ENCODE peak calls at places on chromosomes 3 and 15, in ten cellular contexts. W is NCI-H1417; C is M059J; A is activated CD4-positive, alpha-beta T cell treated with anti-CD3 and anti-CD28 coated beads for 1 hour; X is HTR-8/SVneo; F is activated T-cell treated with anti-CD3 and anti-CD28 coated beads for 24 hours; P is dorsolateral prefrontal cortex; G is endothelial cell; B is heart right ventricle; R is AG10803. Q is an unnamed sample.

GRCh38 chr3:17356581-17356980 is 385.9 kb downstream of the TBC1D5 start:
- DNase-seq in P (no peak), A (no peak), W (no peak), B (no peak), X (no peak), G (no peak), R (no peak), C (no peak), F (no peak), Q (no peak)

GRCh38 chr3:2714856-2715255 is 395.3 kb downstream of the IL5RA start:
- DNase-seq in F (no peak), W (no peak), B (no peak), X (no peak), A (no peak), G (no peak), R (no peak), C (no peak), P (no peak), Q (no peak)

GRCh38 chr3:138803006-138803653 is 31.6 kb downstream of the PIK3CB start:
- DNase-seq in C (no peak), W (no peak), B (no peak), F (no peak), X (no peak), G (no peak), A (no peak), P (no peak), R (no peak), Q (no peak)

GRCh38 chr3:13072239-13073041 is 789 bp downstream of the IQSEC1 start:
- DNase-seq in C (peak), F (no peak), P (peak), R (no peak), X (no peak), B (peak), A (no peak), G (no peak), W (peak), Q (no peak)

GRCh38 chr3:107271787-107272387 is 105.4 kb upstream of the CCDC54 start:
- DNase-seq in X (peak), P (no peak), G (no peak), B (no peak), F (no peak), W (no peak), R (peak), A (no peak), C (peak), Q (no peak)

GRCh38 chr15:57591822-57592367 is at the start of gene MYZAP:
- DNase-seq in C (peak), A (peak), P (peak), W (peak), X (peak), R (no peak), G (peak), B (peak), F (peak), Q (no peak)

GRCh38 chr15:89768071-89768500 is 8.0 kb upstream of the MESP2 start:
- DNase-seq in X (no peak), G (no peak), W (no peak), C (no peak), A (no peak), P (no peak), B (no peak), R (peak), F (no peak), Q (no peak)

GRCh38 chr15:101159096-101159935 is 92.5 kb downstream of the CHSY1 start:
- DNase-seq in G (no peak), R (no peak), C (no peak), P (no peak), F (peak), X (no peak), W (no peak), A (no peak), B (no peak), Q (no peak)

GRCh38 chr15:62637498-62637897 is 405.0 kb upstream of the TPM1 start:
- DNase-seq in R (no peak), B (no peak), F (no peak), W (no peak), G (no peak), A (no peak), X (peak), C (peak), P (no peak), Q (no peak)

GRCh38 chr3:57972421-57973111 is 35.7 kb upstream of the FLNB start:
- DNase-seq in A (no peak), B (no peak), F (no peak), X (no peak), P (no peak), G (no peak), C (peak), W (no peak), R (no peak), Q (no peak)

GRCh38 chr15:59172289-59172901 is 34.2 kb upstream of the LDHAL6B start:
- DNase-seq in B (no peak), G (no peak), X (no peak), A (no peak), R (no peak), P (no peak), C (no peak), F (no peak), W (no peak), Q (no peak)

GRCh38 chr3:100603449-100603848 is 6.0 kb upstream of the ADGRG7 start:
- DNase-seq in F (no peak), A (no peak), P (no peak), G (peak), W (no peak), B (no peak), C (peak), X (peak), R (peak), Q (peak)

GRCh38 chr3:157493627-157494550 is 9.3 kb downstream of the VEPH1 start:
- DNase-seq in X (no peak), P (peak), F (no peak), G (no peak), R (peak), A (no peak), W (peak), B (no peak), C (peak), Q (no peak)

GRCh38 chr3:56190906-56191305 is 277.4 kb downstream of the ERC2 start:
- DNase-seq in W (no peak), F (no peak), C (no peak), R (no peak), A (no peak), G (no peak), X (no peak), B (no peak), P (peak), Q (no peak)

GRCh38 chr3:101998256-101998926 is 149.1 kb downstream of the NFKBIZ start:
- DNase-seq in G (no peak), X (no peak), R (peak), C (no peak), B (no peak), F (no peak), W (no peak), P (no peak), A (no peak), Q (no peak)

GRCh38 chr3:102182162-102182561 is 252.7 kb upstream of the ZPLD1 start:
- DNase-seq in B (no peak), A (no peak), P (no peak), W (no peak), X (no peak), F (no peak), R (peak), G (no peak), C (peak), Q (no peak)

GRCh38 chr3:160473978-160474377 is 24.4 kb upstream of the TRIM59 start:
- DNase-seq in C (peak), W (no peak), P (no peak), G (no peak), X (peak), A (no peak), F (no peak), R (peak), B (no peak), Q (no peak)

GRCh38 chr15:48800811-48801460 is 9.9 kb downstream of the CEP152 start:
- DNase-seq in A (no peak), C (no peak), F (no peak), R (peak), W (no peak), X (no peak), B (no peak), G (no peak), P (no peak), Q (no peak)

GRCh38 chr3:155019576-155019975 is 60.5 kb upstream of the MME start:
- DNase-seq in P (no peak), C (peak), F (no peak), X (no peak), W (no peak), R (peak), G (no peak), A (no peak), B (no peak), Q (no peak)

GRCh38 chr15:86915811-86916331 is 836.2 kb downstream of the AGBL1 start:
- DNase-seq in X (peak), A (no peak), P (peak), R (peak), B (peak), F (no peak), C (peak), W (peak), G (peak), Q (peak)

GRCh38 chr3:36900474-36901443 is 44.1 kb downstream of the TRANK1 start:
- DNase-seq in G (no peak), A (no peak), P (no peak), F (no peak), W (no peak), B (no peak), C (no peak), X (no peak), R (no peak), Q (no peak)

GRCh38 chr15:65638681-65639089 is 16.9 kb downstream of the SLC24A1 start:
- DNase-seq in B (peak), R (peak), W (peak), A (no peak), P (peak), G (peak), C (peak), X (peak), F (peak), Q (peak)

GRCh38 chr3:143972155-143972494 is 502 bp downstream of the DIPK2A start:
- DNase-seq in G (peak), A (no peak), F (peak), P (no peak), X (no peak), W (peak), B (no peak), C (no peak), R (no peak), Q (no peak)

GRCh38 chr3:1798711-1799410 is 299.8 kb upstream of the CNTN4 start:
- DNase-seq in R (no peak), A (no peak), G (no peak), X (no peak), W (no peak), F (no peak), B (no peak), P (no peak), C (no peak), Q (no peak)

GRCh38 chr15:60594071-60594470 is 115.1 kb upstream of the ICE2 start:
- DNase-seq in X (no peak), C (no peak), P (no peak), A (no peak), G (no peak), W (no peak), R (no peak), F (no peak), B (no peak), Q (no peak)

GRCh38 chr15:57306305-57306943 is 69.9 kb upstream of the CGNL1 start:
- DNase-seq in X (peak), F (peak), P (peak), C (peak), W (peak), G (peak), R (peak), A (peak), B (peak), Q (peak)

GRCh38 chr15:44529864-44530604 is 6.9 kb upstream of the EIF3J start:
- DNase-seq in G (no peak), F (no peak), C (no peak), B (no peak), X (no peak), A (no peak), P (no peak), W (no peak), R (no peak), Q (no peak)

GRCh38 chr3:184525337-184526157 is 36.0 kb upstream of the EPHB3 start:
- DNase-seq in A (no peak), B (no peak), X (peak), C (no peak), G (peak), P (peak), W (peak), R (no peak), F (no peak), Q (peak)

GRCh38 chr3:170909129-170909903 is 879 bp upstream of the EIF5A2 start:
- DNase-seq in B (no peak), P (no peak), X (peak), C (peak), W (no peak), F (no peak), G (no peak), A (no peak), R (peak), Q (no peak)

GRCh38 chr3:12831582-12831866 is 9.8 kb downstream of the RPL32 start:
- DNase-seq in B (no peak), C (no peak), G (no peak), A (no peak), F (no peak), P (no peak), W (no peak), R (no peak), X (no peak), Q (no peak)

GRCh38 chr3:149368201-149368849 is 9.1 kb downstream of the TM4SF1 start:
- DNase-seq in B (no peak), R (no peak), W (no peak), A (no peak), F (no peak), C (peak), G (no peak), X (no peak), P (no peak), Q (no peak)

GRCh38 chr15:49815937-49816336 is 195.1 kb downstream of the DTWD1 start:
- DNase-seq in B (no peak), C (peak), P (peak), F (no peak), A (no peak), R (peak), W (no peak), X (peak), G (no peak), Q (no peak)

GRCh38 chr15:33215941-33216872 is 21.7 kb upstream of the FMN1 start:
- DNase-seq in F (no peak), A (no peak), R (peak), G (no peak), P (no peak), W (no peak), B (no peak), C (peak), X (no peak), Q (no peak)

GRCh38 chr3:98573231-98573728 is 20.1 kb downstream of the CPOX start:
- DNase-seq in B (no peak), G (no peak), X (peak), C (peak), A (no peak), W (no peak), F (no peak), P (no peak), R (no peak), Q (no peak)

GRCh38 chr3:17055374-17056276 is 170.9 kb downstream of the PLCL2 start:
- DNase-seq in R (peak), G (no peak), W (no peak), B (no peak), X (no peak), C (no peak), F (no peak), P (no peak), A (no peak), Q (no peak)

Q was measured in iPS DF 6.9.